ENCODE peak calls at places on chromosomes 13 and 19, in four cellular contexts. V, A, P and Z are unnamed samples.

GRCh38 chr13:94798738-94799137 is 86.4 kb upstream of the SOX21 start:
- DNase-seq in V (no peak), A (no peak), P (no peak), Z (no peak)

GRCh38 chr19:56111601-56112312 is 9.3 kb downstream of the ZNF787 start:
- DNase-seq in V (no peak), A (no peak), P (no peak), Z (no peak)

GRCh38 chr13:30766957-30767603 is 31.7 kb downstream of the ALOX5AP start:
- DNase-seq in V (no peak), A (no peak), P (peak), Z (no peak)

GRCh38 chr19:52735734-52736133 is 890 bp upstream of the ZNF611 start:
- DNase-seq in V (no peak), A (no peak), P (no peak), Z (peak)

GRCh38 chr19:54252845-54253244 is 4.2 kb downstream of the LILRB5 start:
- DNase-seq in V (no peak), A (no peak), P (no peak), Z (no peak)

GRCh38 chr13:20559659-20560356 is 7.1 kb upstream of the IFT88 start:
- DNase-seq in V (no peak), A (no peak), P (no peak), Z (no peak)

GRCh38 chr19:39082745-39083598 is 1.2 kb upstream of the ACP7 start:
- DNase-seq in V (no peak), A (no peak), P (no peak), Z (no peak)

GRCh38 chr13:21104199-21105019 is 43.0 kb upstream of the LATS2 start:
- DNase-seq in V (no peak), A (no peak), P (no peak), Z (no peak)

GRCh38 chr13:91017031-91017668 is 330.3 kb upstream of the MIR17HG start:
- DNase-seq in V (peak), A (peak), P (peak), Z (peak)

GRCh38 chr19:39778763-39779162 is at the start of gene LEUTX:
- DNase-seq in V (no peak), A (no peak), P (peak), Z (no peak)

GRCh38 chr19:50224986-50225747 is 21.7 kb downstream of the MYH14 start:
- DNase-seq in V (no peak), A (no peak), P (no peak), Z (no peak)

GRCh38 chr19:1087813-1088418 is 7.3 kb downstream of the POLR2E start:
- DNase-seq in V (no peak), A (no peak), P (no peak), Z (no peak)

GRCh38 chr19:4360641-4361151 is 17.3 kb downstream of the MPND start:
- DNase-seq in V (no peak), A (no peak), P (no peak), Z (no peak)

GRCh38 chr13:80082396-80083096 is 258.4 kb downstream of the SPRY2 start:
- DNase-seq in V (no peak), A (no peak), P (no peak), Z (no peak)

GRCh38 chr13:80716610-80717081 is 375.7 kb upstream of the SPRY2 start:
- DNase-seq in V (no peak), A (no peak), P (no peak), Z (peak)

GRCh38 chr13:109151255-109151654 is 521.8 kb downstream of the MYO16 start:
- DNase-seq in V (no peak), A (no peak), P (no peak), Z (no peak)

GRCh38 chr19:48363500-48363809 is 285 bp downstream of the TMEM143 start:
- DNase-seq in V (no peak), A (no peak), P (no peak), Z (no peak)

GRCh38 chr13:27362064-27362751 is 62.2 kb upstream of the GTF3A start:
- DNase-seq in V (peak), A (peak), P (no peak), Z (peak)

GRCh38 chr19:36060430-36060829 is 5.7 kb downstream of the WDR62 start:
- DNase-seq in V (peak), A (no peak), P (no peak), Z (no peak)

GRCh38 chr13:51714663-51715168 is 89.2 kb downstream of the DHRS12 start:
- DNase-seq in V (no peak), A (no peak), P (peak), Z (no peak)

GRCh38 chr13:81133066-81133465 is 792.1 kb upstream of the SPRY2 start:
- DNase-seq in V (no peak), A (no peak), P (no peak), Z (no peak)

GRCh38 chr19:8224394-8225145 is 15.4 kb downstream of the CERS4 start:
- DNase-seq in V (no peak), A (no peak), P (no peak), Z (no peak)

GRCh38 chr19:898663-899062 is 5.4 kb downstream of the RNU6-9 start:
- DNase-seq in V (peak), A (no peak), P (no peak), Z (peak)

GRCh38 chr13:64546371-64546770 is 2683.8 kb downstream of the PCDH9 start:
- DNase-seq in V (no peak), A (no peak), P (no peak), Z (no peak)

GRCh38 chr13:67878376-67878775 is 648.2 kb upstream of the PCDH9 start:
- DNase-seq in V (no peak), A (no peak), P (no peak), Z (no peak)

GRCh38 chr19:1756264-1756663 is 3.0 kb downstream of the ONECUT3 start:
- DNase-seq in V (no peak), A (no peak), P (no peak), Z (no peak)

GRCh38 chr13:98155475-98156111 is 12.7 kb downstream of the FARP1 start:
- DNase-seq in V (no peak), A (no peak), P (no peak), Z (no peak)

GRCh38 chr13:79880820-79881219 is 399.9 kb downstream of the NDFIP2 start:
- DNase-seq in V (no peak), A (no peak), P (no peak), Z (no peak)

GRCh38 chr13:51547425-51548176 is 36.7 kb upstream of the WDFY2 start:
- DNase-seq in V (no peak), A (no peak), P (no peak), Z (no peak)

GRCh38 chr19:980133-980998 is 3.8 kb upstream of the WDR18 start:
- DNase-seq in V (peak), A (no peak), P (no peak), Z (no peak)

GRCh38 chr13:42696191-42696590 is 85.2 kb upstream of the FAM216B start:
- DNase-seq in V (no peak), A (no peak), P (no peak), Z (no peak)

GRCh38 chr13:76711515-76712182 is 174.6 kb downstream of the KCTD12 start:
- DNase-seq in V (no peak), A (no peak), P (no peak), Z (no peak)

GRCh38 chr13:79901336-79901735 is 420.4 kb downstream of the NDFIP2 start:
- DNase-seq in V (no peak), A (no peak), P (no peak), Z (no peak)

GRCh38 chr19:35847911-35848310 is 4.4 kb downstream of the NPHS1 start:
- DNase-seq in V (no peak), A (no peak), P (no peak), Z (no peak)

GRCh38 chr19:16336571-16336970 is 11.9 kb downstream of the KLF2 start:
- DNase-seq in V (no peak), A (no peak), P (no peak), Z (no peak)

DNA sequence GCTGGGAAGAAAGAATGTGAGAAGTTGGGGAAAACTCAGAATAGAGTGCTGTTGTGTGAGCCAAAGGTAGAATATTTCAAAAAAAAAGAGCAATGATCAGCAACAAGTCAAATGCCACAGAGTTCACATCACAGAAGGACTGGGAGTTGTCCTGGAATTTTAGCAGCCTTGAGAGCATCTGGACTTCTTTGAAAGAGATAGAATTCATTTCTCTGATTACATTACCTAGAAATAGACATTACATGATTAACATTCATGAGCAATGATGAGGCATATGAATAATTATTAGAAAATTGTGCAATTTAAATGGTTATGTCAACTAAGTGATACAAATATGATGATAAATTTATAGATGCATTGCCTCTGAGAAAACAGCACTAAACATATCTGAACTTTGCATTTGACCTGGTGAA is 186.3 kb downstream of the POSTN start:
- DNase-seq in V (no peak), A (no peak), P (no peak), Z (no peak)
- TF ChIP-seq JUND in V (no peak), A (no peak), P (no peak), Z (no peak)

GRCh38 chr19:18866800-18867123 is 29.2 kb downstream of the CERS1 start:
- DNase-seq in V (no peak), A (no peak), P (no peak), Z (no peak)
- TF ChIP-seq EGR1 in V (no peak), A (no peak), P (no peak), Z (no peak)

DNA sequence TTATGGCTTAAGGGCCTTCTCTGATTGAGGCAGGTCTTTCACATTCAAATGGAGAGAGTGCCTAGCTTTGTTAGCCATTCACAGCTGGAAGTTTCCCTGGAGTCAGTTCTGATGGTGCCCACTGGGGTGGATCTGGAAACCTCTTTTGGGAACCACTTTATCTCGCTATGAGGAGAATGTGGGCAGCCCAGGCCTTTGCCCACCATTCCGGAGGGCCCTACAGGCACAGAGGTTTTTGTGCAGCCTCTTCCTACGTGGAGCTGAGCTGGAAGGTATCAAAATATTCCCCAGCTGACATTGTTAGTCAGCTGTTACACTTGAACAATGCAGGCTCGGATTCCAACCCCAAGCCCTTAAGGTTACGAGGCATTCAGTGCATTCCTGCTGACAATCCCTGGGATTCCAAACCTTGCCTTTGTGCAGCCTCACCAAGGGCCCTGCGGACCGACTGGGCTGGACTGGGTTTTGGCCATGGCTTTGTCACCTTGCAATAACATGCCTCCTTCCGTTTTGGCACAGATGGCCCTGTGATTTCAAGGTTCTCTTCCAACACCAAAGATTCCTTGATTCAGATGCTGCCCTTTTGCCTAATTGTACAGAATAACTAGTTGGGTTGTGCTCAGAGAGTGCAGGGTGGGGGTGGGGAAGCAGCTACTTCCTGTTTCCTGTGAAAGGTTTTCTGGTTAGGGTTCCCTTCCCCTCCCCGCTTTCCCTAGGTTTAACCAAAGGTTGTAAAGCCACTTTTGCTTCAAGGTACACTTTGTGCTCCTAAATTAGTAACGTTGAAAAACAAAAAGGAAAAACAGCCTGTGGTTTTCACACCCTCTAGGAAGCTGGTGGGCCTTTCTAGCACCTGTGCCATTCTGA is 27.1 kb downstream of the SAE1 start:
- DNase-seq in V (no peak), A (no peak), P (no peak), Z (peak)
- TF ChIP-seq JUND in V (no peak), A (no peak), P (no peak), Z (no peak)

GRCh38 chr13:32610977-32611376 is 24.7 kb downstream of the PDS5B start:
- DNase-seq in V (no peak), A (no peak), P (no peak), Z (no peak)
- TF ChIP-seq EGR1 in V (no peak), A (no peak), P (no peak), Z (no peak)

DNA sequence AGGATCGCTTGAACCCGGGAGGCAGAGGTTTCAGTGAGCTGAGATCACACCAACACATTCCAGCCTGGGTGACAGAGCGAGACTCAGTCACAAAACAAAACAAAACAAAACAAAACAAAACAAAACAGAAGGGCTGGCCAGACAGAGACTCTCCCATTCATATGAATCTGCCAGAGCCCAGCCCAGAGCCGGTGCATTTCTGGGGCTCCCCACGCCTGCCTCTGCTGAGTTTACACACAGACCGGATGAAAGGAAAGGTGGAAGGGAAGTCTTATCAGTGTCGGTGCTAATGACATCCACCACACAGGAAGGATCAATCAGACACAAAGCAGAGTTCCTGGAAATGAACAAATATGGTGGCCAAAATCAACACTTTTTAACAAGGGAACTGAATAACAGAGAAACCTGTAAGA is 6.8 kb downstream of the TRAPPC6A start:
- DNase-seq in V (no peak), A (no peak), P (no peak), Z (no peak)
- TF ChIP-seq JUND in V (no peak), A (no peak), P (no peak), Z (no peak)

GRCh38 chr19:11381535-11382369 is 2.4 kb downstream of the EPOR start:
- DNase-seq in V (no peak), A (peak), P (peak), Z (no peak)
- TF ChIP-seq EGR1 in V (no peak), A (no peak), P (no peak), Z (no peak)

GRCh38 chr13:47120284-47120683 is 223.4 kb upstream of the HTR2A start:
- DNase-seq in V (no peak), A (no peak), P (no peak), Z (no peak)
- TF ChIP-seq JUND in V (no peak), A (no peak), P (no peak), Z (no peak)

DNA sequence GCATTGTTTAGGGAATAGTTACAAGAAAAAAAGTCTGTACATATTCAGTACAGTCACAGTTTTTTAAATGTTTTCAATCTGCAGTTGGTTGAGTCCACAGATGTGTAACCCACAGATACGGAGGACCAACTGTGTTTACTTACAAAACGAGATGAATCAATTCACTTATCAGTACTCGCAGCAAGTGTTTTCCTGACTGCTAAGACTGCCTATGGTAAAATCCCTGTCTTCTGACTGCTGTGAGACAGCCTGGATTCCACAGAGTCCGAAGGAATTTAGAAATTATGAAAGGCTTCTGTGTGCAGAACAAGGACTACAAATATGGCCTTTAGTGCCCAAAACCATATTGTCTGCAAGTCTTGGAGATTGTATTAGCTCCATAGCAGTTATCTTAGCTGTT is 45.7 kb upstream of the C1QTNF9 start:
- DNase-seq in V (no peak), A (no peak), P (no peak), Z (no peak)
- TF ChIP-seq EGR1 in V (no peak), A (no peak), P (no peak), Z (no peak)